ENCODE peak calls at places on chromosomes 12 and 14, in five cellular contexts. One of them, this sample, is unnamed.

GRCh38 chr14:96735509-96735908 is 61.7 kb upstream of the VRK1 start:
- DNase-seq in body of pancreas: no peak
- DNase-seq in suprapubic skin: no peak
- DNase-seq in HCT116: no peak
- DNase-seq in tibial nerve: no peak
- DNase-seq in this sample: no peak

GRCh38 chr12:109458771-109459208 is 18.3 kb downstream of the KCTD10 start:
- DNase-seq in suprapubic skin: no peak
- DNase-seq in tibial nerve: no peak
- DNase-seq in HCT116: no peak
- DNase-seq in body of pancreas: no peak
- DNase-seq in this sample: no peak

GRCh38 chr14:77124345-77125274 is 17.0 kb downstream of the ZDHHC22 start:
- DNase-seq in suprapubic skin: no peak
- DNase-seq in HCT116: no peak
- DNase-seq in body of pancreas: peak
- DNase-seq in tibial nerve: peak
- DNase-seq in this sample: no peak

GRCh38 chr14:69812725-69813124 is 15.7 kb upstream of the SLC10A1 start:
- DNase-seq in suprapubic skin: no peak
- DNase-seq in HCT116: no peak
- DNase-seq in tibial nerve: no peak
- DNase-seq in body of pancreas: no peak
- DNase-seq in this sample: no peak

GRCh38 chr12:14200598-14200997 is 164.9 kb upstream of the ATF7IP start:
- DNase-seq in HCT116: no peak
- DNase-seq in body of pancreas: no peak
- DNase-seq in tibial nerve: no peak
- DNase-seq in suprapubic skin: no peak
- DNase-seq in this sample: no peak

GRCh38 chr14:79791055-79791732 is 420.1 kb downstream of the DIO2 start:
- DNase-seq in HCT116: no peak
- DNase-seq in tibial nerve: no peak
- DNase-seq in body of pancreas: no peak
- DNase-seq in suprapubic skin: no peak
- DNase-seq in this sample: no peak

GRCh38 chr12:83865431-83865830 is 1047.2 kb downstream of the SLC6A15 start:
- DNase-seq in tibial nerve: no peak
- DNase-seq in HCT116: no peak
- DNase-seq in suprapubic skin: no peak
- DNase-seq in body of pancreas: no peak
- DNase-seq in this sample: no peak

GRCh38 chr14:71532349-71532748 is 399.9 kb upstream of the RGS6 start:
- DNase-seq in body of pancreas: no peak
- DNase-seq in tibial nerve: no peak
- DNase-seq in HCT116: no peak
- DNase-seq in suprapubic skin: no peak
- DNase-seq in this sample: no peak

GRCh38 chr12:73180734-73181133 is 908.6 kb downstream of the TRHDE start:
- DNase-seq in HCT116: no peak
- DNase-seq in body of pancreas: no peak
- DNase-seq in suprapubic skin: no peak
- DNase-seq in tibial nerve: no peak
- DNase-seq in this sample: no peak

GRCh38 chr14:87952307-87953094 is 40.5 kb downstream of the GALC start:
- DNase-seq in tibial nerve: no peak
- DNase-seq in suprapubic skin: no peak
- DNase-seq in body of pancreas: no peak
- DNase-seq in HCT116: no peak
- DNase-seq in this sample: no peak

DNA sequence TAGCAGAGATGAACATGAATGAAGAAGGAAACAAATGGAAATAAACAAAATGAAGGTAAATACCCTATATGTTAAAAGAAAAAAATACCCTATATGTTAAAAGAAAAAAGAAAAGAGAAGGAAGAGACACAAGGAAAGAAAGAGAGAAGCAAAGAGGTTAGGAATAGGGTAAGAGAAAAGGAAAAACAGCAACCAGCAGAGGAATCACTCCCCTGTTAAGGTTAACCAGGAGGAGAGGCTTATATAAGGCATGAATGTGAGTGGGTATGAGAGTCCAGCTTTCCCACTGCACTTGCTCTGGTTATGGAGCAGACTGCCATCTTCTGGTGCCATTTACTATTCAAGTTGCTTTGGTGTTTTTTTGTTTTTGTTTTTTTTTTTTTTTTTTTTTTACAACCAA is 3.1 kb downstream of the PPP1R3E start:
- DNase-seq in tibial nerve: no peak
- DNase-seq in suprapubic skin: no peak
- DNase-seq in HCT116: no peak
- DNase-seq in body of pancreas: no peak
- DNase-seq in this sample: no peak
- TF ChIP-seq CTCF in tibial nerve: no peak
- TF ChIP-seq CTCF in suprapubic skin: no peak
- TF ChIP-seq CTCF in HCT116: peak
- TF ChIP-seq CTCF in body of pancreas: no peak
- TF ChIP-seq CTCF in this sample: peak

GRCh38 chr12:89649139-89649538 is 59.5 kb downstream of the ATP2B1 start:
- DNase-seq in suprapubic skin: no peak
- DNase-seq in body of pancreas: no peak
- DNase-seq in tibial nerve: no peak
- DNase-seq in HCT116: no peak
- DNase-seq in this sample: no peak

GRCh38 chr12:89650239-89650638 is 58.4 kb downstream of the ATP2B1 start:
- DNase-seq in HCT116: no peak
- DNase-seq in suprapubic skin: no peak
- DNase-seq in body of pancreas: no peak
- DNase-seq in tibial nerve: no peak
- DNase-seq in this sample: no peak

GRCh38 chr12:89651192-89651591 is 57.4 kb downstream of the ATP2B1 start:
- DNase-seq in body of pancreas: no peak
- DNase-seq in HCT116: no peak
- DNase-seq in suprapubic skin: no peak
- DNase-seq in tibial nerve: no peak
- DNase-seq in this sample: no peak

GRCh38 chr12:89649820-89650219 is 58.8 kb downstream of the ATP2B1 start:
- DNase-seq in body of pancreas: no peak
- DNase-seq in tibial nerve: no peak
- DNase-seq in HCT116: no peak
- DNase-seq in suprapubic skin: no peak
- DNase-seq in this sample: no peak

DNA sequence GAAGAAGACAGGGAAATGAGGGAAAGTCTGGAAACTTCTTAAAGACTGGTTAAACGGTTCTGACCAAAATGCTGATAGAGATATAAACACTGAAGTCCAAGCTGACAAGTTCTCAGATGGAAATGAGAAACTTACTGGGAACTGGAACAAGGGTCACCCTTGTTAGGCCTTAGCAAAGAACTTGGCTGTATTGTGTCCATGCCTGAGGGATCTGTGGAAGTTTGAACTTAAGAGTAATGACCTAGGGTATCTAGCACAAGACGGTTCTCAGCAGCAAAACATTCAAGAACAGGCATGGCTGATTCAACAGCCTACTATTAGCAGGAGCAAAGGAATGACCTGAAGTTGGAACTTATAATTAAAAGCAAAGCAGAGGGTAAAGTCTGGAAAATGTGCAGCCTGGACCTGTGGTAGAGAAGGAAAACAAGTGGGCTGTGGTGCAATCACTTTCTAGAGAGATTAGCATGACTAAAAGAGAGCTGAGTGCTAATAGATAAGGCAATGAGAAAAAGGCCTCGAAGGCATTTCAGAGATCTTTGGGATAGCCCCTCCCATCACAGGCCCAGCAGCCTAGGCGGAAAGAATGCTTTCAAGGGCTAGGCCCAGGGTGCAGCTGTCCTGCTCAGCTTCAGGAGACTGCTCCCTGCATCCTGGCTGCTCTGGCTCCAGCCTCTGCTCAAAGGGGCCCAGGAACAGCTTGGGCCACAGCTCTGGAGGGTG is 60.3 kb downstream of the ATP2B1 start:
- DNase-seq in tibial nerve: no peak
- DNase-seq in suprapubic skin: no peak
- DNase-seq in HCT116: no peak
- DNase-seq in body of pancreas: no peak
- DNase-seq in this sample: peak
- H3K27ac ChIP-seq in tibial nerve: no peak
- H3K27ac ChIP-seq in suprapubic skin: no peak
- H3K27ac ChIP-seq in HCT116: no peak
- H3K27ac ChIP-seq in body of pancreas: no peak
- H3K27ac ChIP-seq in this sample: peak

GRCh38 chr14:75143761-75144527 is 17.1 kb upstream of the NEK9 start:
- DNase-seq in suprapubic skin: no peak
- DNase-seq in tibial nerve: no peak
- DNase-seq in HCT116: no peak
- DNase-seq in body of pancreas: no peak
- DNase-seq in this sample: no peak

GRCh38 chr14:75142494-75142893 is 15.6 kb upstream of the NEK9 start:
- DNase-seq in tibial nerve: no peak
- DNase-seq in body of pancreas: no peak
- DNase-seq in suprapubic skin: no peak
- DNase-seq in HCT116: no peak
- DNase-seq in this sample: no peak

GRCh38 chr14:75150150-75150549 is 23.3 kb upstream of the NEK9 start:
- DNase-seq in tibial nerve: no peak
- DNase-seq in suprapubic skin: no peak
- DNase-seq in body of pancreas: no peak
- DNase-seq in HCT116: no peak
- DNase-seq in this sample: no peak

GRCh38 chr14:75144944-75145343 is 18.1 kb upstream of the NEK9 start:
- DNase-seq in tibial nerve: no peak
- DNase-seq in HCT116: no peak
- DNase-seq in suprapubic skin: no peak
- DNase-seq in body of pancreas: no peak
- DNase-seq in this sample: no peak

DNA sequence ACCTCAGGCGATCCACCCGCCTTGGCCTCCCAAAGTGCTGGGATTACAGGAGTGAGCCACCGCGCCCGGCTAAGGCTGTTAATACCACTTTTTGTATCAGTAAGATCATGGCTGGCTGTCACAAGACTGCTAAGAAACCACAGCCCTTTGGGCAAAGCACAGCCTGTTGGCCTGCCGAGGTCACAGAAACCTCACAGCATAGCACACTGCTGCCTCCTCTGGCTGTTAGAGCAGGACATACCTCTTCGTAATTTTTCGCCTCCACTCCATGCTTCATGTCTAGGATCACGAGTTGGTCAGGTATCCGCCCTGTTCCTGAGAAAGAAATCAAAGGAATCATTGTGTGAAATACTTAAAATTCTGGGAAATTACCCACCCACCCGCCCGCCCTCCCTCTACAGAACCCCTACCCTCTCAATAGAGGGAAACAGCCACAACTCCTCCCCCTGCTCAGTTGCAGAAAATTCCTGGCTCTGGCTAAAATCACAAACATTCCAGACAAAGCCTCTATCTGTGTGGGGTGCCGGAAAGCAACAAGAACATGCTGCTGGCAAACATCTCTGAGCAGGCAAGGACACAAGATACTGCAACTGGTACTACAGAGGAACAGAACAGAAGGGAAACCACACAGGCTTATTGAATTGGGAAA is 20.7 kb upstream of the NEK9 start:
- DNase-seq in HCT116: no peak
- DNase-seq in tibial nerve: peak
- DNase-seq in body of pancreas: peak
- DNase-seq in suprapubic skin: peak
- DNase-seq in this sample: no peak
- TF ChIP-seq CTCF in HCT116: peak
- TF ChIP-seq CTCF in tibial nerve: peak
- TF ChIP-seq CTCF in body of pancreas: peak
- TF ChIP-seq CTCF in suprapubic skin: peak
- TF ChIP-seq CTCF in this sample: no peak

GRCh38 chr14:35338731-35339405 is 46.7 kb downstream of the PSMA6 start:
- DNase-seq in body of pancreas: no peak
- DNase-seq in suprapubic skin: no peak
- DNase-seq in HCT116: no peak
- DNase-seq in tibial nerve: no peak
- DNase-seq in this sample: no peak

GRCh38 chr14:35336171-35337073 is 44.2 kb downstream of the PSMA6 start:
- DNase-seq in body of pancreas: peak
- DNase-seq in tibial nerve: peak
- DNase-seq in suprapubic skin: peak
- DNase-seq in HCT116: no peak
- DNase-seq in this sample: peak

GRCh38 chr14:35337074-35337556 is 44.9 kb downstream of the PSMA6 start:
- DNase-seq in HCT116: no peak
- DNase-seq in tibial nerve: no peak
- DNase-seq in suprapubic skin: no peak
- DNase-seq in body of pancreas: no peak
- DNase-seq in this sample: no peak

GRCh38 chr14:35335388-35336092 is 43.4 kb downstream of the PSMA6 start:
- DNase-seq in body of pancreas: peak
- DNase-seq in HCT116: no peak
- DNase-seq in suprapubic skin: no peak
- DNase-seq in tibial nerve: no peak
- DNase-seq in this sample: no peak

GRCh38 chr14:35337557-35338255 is 45.5 kb downstream of the PSMA6 start:
- DNase-seq in body of pancreas: no peak
- DNase-seq in tibial nerve: no peak
- DNase-seq in HCT116: no peak
- DNase-seq in suprapubic skin: no peak
- DNase-seq in this sample: peak
- H3K27ac ChIP-seq in body of pancreas: no peak
- H3K27ac ChIP-seq in tibial nerve: peak
- H3K27ac ChIP-seq in HCT116: peak
- H3K27ac ChIP-seq in suprapubic skin: peak
- H3K27ac ChIP-seq in this sample: peak

GRCh38 chr12:21151184-21151583 is 20.2 kb downstream of the SLCO1B1 start:
- DNase-seq in HCT116: no peak
- DNase-seq in tibial nerve: no peak
- DNase-seq in body of pancreas: no peak
- DNase-seq in suprapubic skin: no peak
- DNase-seq in this sample: no peak
- TF ChIP-seq CTCF in HCT116: no peak
- TF ChIP-seq CTCF in tibial nerve: no peak
- TF ChIP-seq CTCF in body of pancreas: no peak
- TF ChIP-seq CTCF in suprapubic skin: no peak
- TF ChIP-seq CTCF in this sample: no peak

GRCh38 chr14:24138396-24139271 is 2.6 kb downstream of the PSME1 start:
- DNase-seq in body of pancreas: no peak
- DNase-seq in tibial nerve: no peak
- DNase-seq in suprapubic skin: no peak
- DNase-seq in HCT116: no peak
- DNase-seq in this sample: no peak
- H3K27ac ChIP-seq in body of pancreas: no peak
- H3K27ac ChIP-seq in tibial nerve: no peak
- H3K27ac ChIP-seq in suprapubic skin: no peak
- H3K27ac ChIP-seq in HCT116: peak
- H3K27ac ChIP-seq in this sample: peak

DNA sequence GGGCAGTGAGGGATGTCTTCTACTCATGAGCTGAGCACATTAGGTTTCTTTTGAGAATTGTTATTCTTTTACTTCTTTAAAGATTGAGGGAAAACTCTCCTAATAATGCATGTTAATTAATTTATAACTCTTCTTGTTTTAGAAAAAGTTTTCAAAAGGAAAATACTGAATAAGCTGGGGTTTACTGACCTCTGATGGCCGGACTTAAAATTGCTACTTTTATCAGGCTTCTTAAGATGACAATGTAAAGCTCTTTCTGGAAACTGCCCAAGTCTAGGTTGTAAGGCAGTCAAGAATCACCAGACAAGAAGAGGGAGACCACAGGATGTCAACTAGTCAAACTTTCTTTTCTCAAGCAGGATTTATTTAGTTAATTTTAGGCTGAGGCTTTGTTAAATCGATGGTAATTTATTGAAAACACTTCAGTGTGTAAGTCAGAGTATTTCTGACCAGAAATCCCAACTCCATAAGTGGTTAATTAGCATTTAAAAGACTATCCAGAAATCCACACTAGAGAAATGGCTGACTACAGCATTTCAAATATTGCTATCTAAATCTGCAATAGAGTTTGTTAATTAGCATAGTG is 82.1 kb downstream of the AVPR1A start:
- DNase-seq in body of pancreas: peak
- DNase-seq in suprapubic skin: no peak
- DNase-seq in tibial nerve: no peak
- DNase-seq in HCT116: peak
- DNase-seq in this sample: peak
- TF ChIP-seq CTCF in body of pancreas: peak
- TF ChIP-seq CTCF in suprapubic skin: no peak
- TF ChIP-seq CTCF in tibial nerve: peak
- TF ChIP-seq CTCF in HCT116: peak
- TF ChIP-seq CTCF in this sample: peak